ENCODE peak calls at places on chromosomes 1 and 21, in eight cellular contexts. F is B cell, W is neural progenitor cell, Y is fibroblast of lung, J is suprapubic skin, L is pancreas, Z is stomach, B is endothelial cell. G is an unnamed sample.

GRCh38 chr1:87949711-87950110 is 621.0 kb downstream of the LMO4 start:
- DNase-seq in L (no peak), Z (no peak), F (no peak), Y (no peak), B (no peak), J (no peak), W (no peak), G (no peak)

GRCh38 chr1:19533626-19534025 is 48.3 kb upstream of the CAPZB start:
- DNase-seq in W (no peak), L (no peak), B (no peak), Z (no peak), J (no peak), F (no peak), Y (no peak), G (no peak)

GRCh38 chr1:9235123-9235513 is 544 bp downstream of the H6PD start:
- DNase-seq in J (no peak), B (peak), Z (peak), L (no peak), Y (peak), F (no peak), W (no peak), G (no peak)

GRCh38 chr1:161706483-161707347 is at the start of gene FCRLA:
- DNase-seq in Z (no peak), Y (peak), B (no peak), F (peak), W (no peak), L (no peak), J (no peak), G (no peak)

GRCh38 chr1:245717611-245718010 is 562.8 kb downstream of the KIF26B start:
- DNase-seq in L (no peak), Z (no peak), J (no peak), F (no peak), W (no peak), Y (no peak), B (no peak), G (no peak)

GRCh38 chr1:167722152-167722869 is 529 bp downstream of the MPZL1 start:
- DNase-seq in Z (peak), Y (peak), W (peak), J (no peak), F (no peak), B (peak), L (peak), G (no peak)

GRCh38 chr1:13808729-13809131 is 108.7 kb downstream of the PRDM2 start:
- DNase-seq in W (peak), Z (no peak), B (no peak), F (no peak), Y (peak), L (no peak), J (no peak), G (no peak)

GRCh38 chr1:227778401-227778947 is 37.0 kb upstream of the PRSS38 start:
- DNase-seq in W (no peak), Z (no peak), L (no peak), Y (peak), J (no peak), F (no peak), B (no peak), G (no peak)

GRCh38 chr21:32184059-32184458 is 94.8 kb downstream of the MIS18A start:
- DNase-seq in F (no peak), W (no peak), J (no peak), Z (no peak), L (no peak), B (no peak), Y (no peak), G (no peak)

GRCh38 chr1:90809093-90809492 is 92.0 kb upstream of the BARHL2 start:
- DNase-seq in B (no peak), J (no peak), L (no peak), Z (no peak), Y (no peak), W (no peak), F (no peak), G (no peak)

GRCh38 chr1:108327534-108328462 is 83.9 kb upstream of the NBPF4 start:
- DNase-seq in Z (no peak), Y (no peak), J (no peak), B (no peak), W (peak), L (no peak), F (no peak), G (no peak)

GRCh38 chr1:211327341-211327921 is 798 bp downstream of the TRAF5 start:
- DNase-seq in Z (no peak), W (peak), B (no peak), L (peak), F (peak), Y (peak), J (no peak), G (no peak)

GRCh38 chr1:209651148-209651547 is 1.1 kb downstream of the LAMB3 start:
- DNase-seq in J (no peak), B (no peak), W (no peak), Y (peak), Z (peak), L (peak), F (no peak), G (no peak)

GRCh38 chr1:54052934-54053744 is at the start of the genes TCEANC2 and TMEM59:
- DNase-seq in B (peak), F (peak), Y (peak), L (peak), J (peak), W (peak), Z (peak), G (peak)

GRCh38 chr1:9397047-9397446 is 104.4 kb downstream of the SPSB1 start:
- DNase-seq in Z (no peak), Y (no peak), W (no peak), J (no peak), L (no peak), B (no peak), F (no peak), G (no peak)

GRCh38 chr21:36156815-36157670 is at the start of gene DOP1B:
- DNase-seq in F (peak), Z (no peak), L (no peak), B (no peak), W (no peak), Y (no peak), J (peak), G (no peak)

GRCh38 chr1:200381256-200381980 is 28.4 kb downstream of the ZNF281 start:
- DNase-seq in W (no peak), B (no peak), L (no peak), J (no peak), Y (no peak), Z (no peak), F (no peak), G (no peak)

GRCh38 chr21:34126269-34126668 is 52.9 kb downstream of the MRPS6 start:
- DNase-seq in J (no peak), F (no peak), W (peak), B (no peak), Z (no peak), L (no peak), Y (peak), G (no peak)

GRCh38 chr1:162222019-162222418 is 152.5 kb downstream of the NOS1AP start:
- DNase-seq in L (no peak), J (no peak), Z (no peak), B (no peak), Y (no peak), W (no peak), F (no peak), G (no peak)

GRCh38 chr1:204294371-204294770 is 65.4 kb downstream of the PLEKHA6 start:
- DNase-seq in Y (peak), J (no peak), F (no peak), Z (no peak), L (no peak), W (no peak), B (no peak), G (no peak)

GRCh38 chr1:54245501-54245900 is 45.5 kb downstream of the MRPL37 start:
- DNase-seq in L (no peak), W (no peak), F (no peak), Z (no peak), Y (peak), B (no peak), J (no peak), G (no peak)

GRCh38 chr1:247212012-247212411 is 40.2 kb upstream of the ZNF124 start:
- DNase-seq in W (no peak), F (no peak), J (no peak), L (no peak), Z (no peak), B (no peak), Y (no peak), G (no peak)

GRCh38 chr1:31152181-31152768 is 86.8 kb upstream of the PUM1 start:
- DNase-seq in W (no peak), Z (no peak), L (no peak), B (no peak), Y (peak), F (no peak), J (no peak), G (no peak)

GRCh38 chr21:32190491-32191144 is 88.2 kb downstream of the MIS18A start:
- DNase-seq in L (no peak), W (no peak), Y (no peak), Z (no peak), F (no peak), J (peak), B (no peak), G (no peak)

GRCh38 chr1:49323925-49324540 is 547.3 kb upstream of the BEND5 start:
- DNase-seq in Y (no peak), W (no peak), J (no peak), Z (no peak), L (peak), F (no peak), B (no peak), G (no peak)

GRCh38 chr1:152182942-152183341 is 23.9 kb upstream of the RPTN start:
- DNase-seq in L (no peak), Z (no peak), B (no peak), Y (peak), F (no peak), W (no peak), J (no peak), G (no peak)

GRCh38 chr1:179262183-179262582 is 31.4 kb upstream of the SOAT1 start:
- DNase-seq in W (no peak), Z (no peak), Y (no peak), B (no peak), L (no peak), F (no peak), J (no peak), G (no peak)

GRCh38 chr1:26289158-26290059 is 9.5 kb downstream of the SH3BGRL3 start:
- DNase-seq in W (peak), Z (peak), Y (no peak), B (no peak), F (peak), J (peak), L (no peak), G (no peak)

GRCh38 chr1:57590978-57591377 is 167.1 kb upstream of the DAB1 start:
- DNase-seq in Y (no peak), W (no peak), B (no peak), Z (no peak), F (no peak), L (no peak), J (no peak), G (no peak)

GRCh38 chr1:84550826-84551225 is 23.4 kb downstream of the CTBS start:
- DNase-seq in W (no peak), B (no peak), Z (no peak), F (no peak), Y (no peak), J (no peak), L (no peak), G (no peak)

GRCh38 chr1:244614113-244614836 is 38.7 kb upstream of the DESI2 start:
- DNase-seq in J (no peak), F (no peak), Y (peak), B (no peak), Z (peak), W (no peak), L (peak), G (no peak)

GRCh38 chr1:17861685-17862084 is 106.6 kb downstream of the ACTL8 start:
- DNase-seq in Z (no peak), J (no peak), Y (peak), F (no peak), B (no peak), W (peak), L (no peak), G (no peak)

GRCh38 chr1:43522776-43523480 is 7.8 kb upstream of the PTPRF start:
- DNase-seq in Z (peak), W (no peak), Y (peak), J (peak), L (no peak), F (no peak), B (no peak), G (peak)

GRCh38 chr21:42558368-42558767 is 44.7 kb downstream of the SLC37A1 start:
- DNase-seq in W (no peak), F (no peak), Z (no peak), B (no peak), J (no peak), L (no peak), Y (no peak), G (no peak)

GRCh38 chr1:15111597-15111996 is 42.0 kb upstream of the TMEM51 start:
- DNase-seq in B (no peak), Z (no peak), Y (no peak), W (no peak), F (no peak), J (no peak), L (no peak), G (no peak)

GRCh38 chr1:1344672-1345361 is 4.4 kb downstream of the DVL1 start:
- DNase-seq in Z (peak), J (no peak), F (no peak), W (no peak), Y (peak), L (no peak), B (peak), G (no peak)

GRCh38 chr1:37325010-37325409 is 149.4 kb upstream of the ZC3H12A start:
- DNase-seq in L (no peak), Z (no peak), Y (no peak), B (no peak), F (no peak), J (no peak), W (no peak), G (no peak)

GRCh38 chr1:48228156-48228555 is 5.6 kb downstream of the SLC5A9 start:
- DNase-seq in B (peak), J (no peak), Y (no peak), F (no peak), L (no peak), Z (no peak), W (peak), G (no peak)

DNA sequence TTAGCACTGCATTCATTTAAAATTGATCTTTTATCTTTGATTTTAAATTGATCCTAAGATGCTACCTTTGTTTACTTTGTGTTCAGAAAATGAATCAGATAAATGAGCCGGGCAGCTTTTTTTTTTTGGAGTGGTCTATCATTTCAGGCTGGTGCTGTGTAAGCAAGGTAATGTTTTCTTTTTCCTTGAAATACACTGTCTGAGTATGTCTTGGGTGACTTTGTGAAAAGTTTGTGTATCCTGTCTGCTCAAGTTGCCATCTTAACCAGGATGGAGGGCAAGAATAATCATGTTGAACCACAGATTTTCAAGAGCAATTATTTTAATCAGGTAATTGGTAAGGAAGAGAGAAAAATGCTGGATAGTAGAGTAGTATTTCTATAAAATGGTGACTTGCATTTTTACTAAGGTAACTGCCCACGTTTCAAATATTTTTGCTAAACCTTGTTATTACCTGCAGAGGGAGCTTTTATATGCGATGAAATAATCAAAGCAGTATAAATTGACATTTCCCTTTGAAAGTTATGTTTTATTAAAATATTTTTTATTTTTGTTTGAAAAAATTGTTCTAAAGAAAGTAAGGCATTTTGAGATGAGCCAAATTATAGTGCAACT is 11.1 kb downstream of the ADGRL2 start:
- DNase-seq in J (no peak), F (no peak), W (no peak), Y (peak), B (no peak), Z (no peak), L (no peak), G (no peak)
- TF ChIP-seq CTCF in J (no peak), F (no peak), W (peak), Y (no peak), B (peak), Z (no peak), L (no peak), G (peak)

GRCh38 chr1:206117151-206117948 is at the start of gene AVPR1B:
- DNase-seq in W (peak), L (peak), F (peak), B (peak), Z (peak), J (no peak), Y (peak), G (no peak)
- TF ChIP-seq CTCF in W (peak), L (no peak), F (peak), B (no peak), Z (no peak), J (no peak), Y (no peak), G (peak)

GRCh38 chr1:93179886-93180722 is at the start of gene TMED5:
- DNase-seq in J (peak), Z (peak), Y (peak), W (peak), F (peak), B (peak), L (peak), G (peak)
- TF ChIP-seq CTCF in J (peak), Z (no peak), Y (peak), W (peak), F (peak), B (no peak), L (no peak), G (peak)

DNA sequence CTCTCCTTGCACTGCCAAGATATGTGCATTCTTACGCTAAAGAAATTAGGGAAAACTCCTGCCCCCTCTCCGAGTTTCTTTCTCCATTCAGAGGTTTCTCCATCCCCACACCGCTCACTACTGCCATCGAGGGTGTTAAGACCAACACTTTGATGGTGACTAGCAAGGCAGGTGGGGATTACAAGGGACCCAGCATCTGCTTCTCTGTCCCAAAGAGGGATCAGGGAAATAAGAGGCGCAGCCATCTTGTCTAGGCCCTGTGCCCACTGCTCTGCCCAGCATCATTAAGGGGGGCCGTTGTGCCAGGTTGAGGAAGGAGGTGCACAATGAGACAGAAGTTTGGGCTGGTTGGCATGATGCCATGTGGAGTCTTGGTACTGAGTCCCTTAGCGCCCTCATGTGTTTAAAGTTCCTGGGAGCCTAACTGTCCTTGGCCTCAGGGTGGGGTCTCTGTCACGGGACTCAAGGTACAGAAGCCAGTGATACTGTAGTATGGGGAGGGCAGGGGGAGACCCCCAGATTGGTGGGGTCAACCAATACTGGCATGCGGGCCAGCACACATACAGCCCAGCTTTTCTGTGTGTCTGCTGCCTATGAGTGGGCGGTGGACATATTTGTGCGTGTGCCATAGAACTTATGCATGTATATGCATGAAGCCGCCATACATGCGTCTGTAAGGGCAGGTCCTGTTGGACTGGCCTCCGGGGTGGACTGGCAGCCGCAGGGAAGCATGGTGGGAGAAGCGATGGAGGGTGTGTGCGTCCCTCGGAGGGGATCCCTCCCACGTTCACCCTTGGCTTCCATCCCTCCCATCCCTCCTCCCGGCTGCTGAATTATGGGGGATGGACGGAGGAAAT is 5.5 kb downstream of the EFNA3 start:
- DNase-seq in J (no peak), Y (no peak), L (peak), B (no peak), W (no peak), Z (no peak), F (no peak), G (no peak)
- TF ChIP-seq CTCF in J (peak), Y (peak), L (no peak), B (no peak), W (no peak), Z (no peak), F (no peak), G (no peak)

GRCh38 chr1:202237052-202237451 is 43.5 kb downstream of the LGR6 start:
- DNase-seq in W (peak), Z (no peak), B (peak), Y (no peak), L (peak), J (peak), F (no peak), G (no peak)
- TF ChIP-seq CTCF in W (peak), Z (no peak), B (no peak), Y (peak), L (peak), J (no peak), F (no peak), G (peak)

GRCh38 chr1:229410692-229411433 is 23.0 kb downstream of the ACTA1 start:
- DNase-seq in Y (peak), L (peak), F (no peak), J (no peak), W (peak), B (no peak), Z (peak), G (no peak)
- TF ChIP-seq CTCF in Y (no peak), L (no peak), F (no peak), J (no peak), W (no peak), B (no peak), Z (peak), G (peak)